ENCODE peak calls at places on chromosome 12, in nine cellular contexts. V is EL; C is GM04504; T is effector memory CD8-positive, alpha-beta T cell; F is neural crest cell; W is T-cell; K is T follicular helper cell; Y is NCI-H345; Z is KG1. O is an unnamed sample.

GRCh38 chr12:46830731-46831334 is 5.0 kb upstream of the SLC38A4 start:
- DNase-seq in Y (no peak), C (no peak), W (no peak), F (peak; percentile 2), T (no peak), Z (no peak), K (no peak), V (peak; percentile 20), O (no peak)

GRCh38 chr12:118544569-118544968 is 168.2 kb downstream of the SUDS3 start:
- DNase-seq in K (no peak), V (peak; percentile 94), C (peak; percentile 3), W (no peak), F (no peak), Y (no peak), Z (no peak), T (no peak), O (no peak)

GRCh38 chr12:46942579-46942978 is 116.8 kb upstream of the SLC38A4 start:
- DNase-seq in Y (no peak), V (peak; percentile 86), T (no peak), W (no peak), Z (no peak), K (no peak), C (no peak), F (no peak), O (no peak)

GRCh38 chr12:117486840-117487659 is 125.6 kb upstream of the NOS1 start:
- DNase-seq in F (no peak), T (no peak), Y (no peak), V (peak; percentile 50), Z (no peak), C (peak; percentile 45), K (no peak), W (no peak), O (no peak)

GRCh38 chr12:67926063-67926462 is 63.2 kb upstream of the IFNG-AS1 start:
- DNase-seq in V (no peak), T (no peak), F (no peak), K (no peak), Z (no peak), W (no peak), C (no peak), Y (no peak), O (no peak)

GRCh38 chr12:127582074-127582473 is 684.9 kb upstream of the TMEM132C start:
- DNase-seq in V (no peak), C (no peak), W (no peak), Z (no peak), K (no peak), F (no peak), Y (no peak), T (no peak), O (no peak)

GRCh38 chr12:70747445-70747844 is 110.2 kb upstream of the PTPRB start:
- DNase-seq in W (no peak), T (no peak), F (no peak), V (no peak), Z (no peak), K (no peak), Y (no peak), C (no peak), O (no peak)

GRCh38 chr12:31966558-31967205 is 7.5 kb downstream of the RESF1 start:
- DNase-seq in C (no peak), Z (no peak), Y (no peak), V (no peak), T (no peak), W (no peak), F (no peak), K (no peak), O (no peak)

GRCh38 chr12:91377456-91377855 is 194.8 kb upstream of the DCN start:
- DNase-seq in V (no peak), Z (no peak), C (no peak), Y (no peak), W (no peak), F (no peak), T (no peak), K (no peak), O (no peak)

GRCh38 chr12:128111333-128111732 is 155.6 kb upstream of the TMEM132C start:
- DNase-seq in Z (no peak), F (no peak), V (no peak), K (no peak), C (no peak), W (no peak), T (no peak), Y (no peak), O (no peak)

GRCh38 chr12:9647825-9648700 is 21.4 kb upstream of the CLEC2D start:
- DNase-seq in K (peak; percentile 76), Z (peak; percentile 82), V (peak; percentile 90), C (peak; percentile 60), F (peak; percentile 58), W (peak; percentile 88), T (peak; percentile 93), Y (peak; percentile 89), O (peak; percentile 65)

GRCh38 chr12:807041-807717 is 54.8 kb downstream of the WNK1 start:
- DNase-seq in C (no peak), K (no peak), Z (no peak), Y (no peak), W (no peak), V (no peak), T (no peak), F (no peak), O (no peak)